ENCODE peak calls at places on chromosomes 5 and 9, in four cellular contexts. N is HCT116, H is psoas muscle, C is heart left ventricle. L is an unnamed sample.
A peak's percentile ranks its signal among the peaks of the same experiment; 100 is the strongest.

GRCh38 chr9:116312221-116312620 is 158.6 kb downstream of the PAPPA start:
- DNase-seq in H (no peak), C (no peak), N (no peak), L (no peak)

GRCh38 chr5:158074992-158075769 is 216.2 kb upstream of the CLINT1 start:
- DNase-seq in H (peak; percentile 66), N (peak; percentile 42), C (peak; percentile 57), L (no peak)

GRCh38 chr9:70917277-70917676 is 204.1 kb downstream of the TRPM3 start:
- DNase-seq in C (no peak), H (no peak), N (no peak), L (no peak)

GRCh38 chr5:176740702-176741565 is 69.4 kb upstream of the UNC5A start:
- DNase-seq in H (no peak), C (no peak), N (no peak), L (peak; percentile 44)

GRCh38 chr5:176542596-176543427 is 5.6 kb upstream of the RNF44 start:
- DNase-seq in H (no peak), N (no peak), C (no peak), L (no peak)

GRCh38 chr5:94524841-94525697 is 93.3 kb downstream of the KIAA0825 start:
- DNase-seq in H (no peak), C (no peak), N (peak; percentile 32), L (no peak)

GRCh38 chr5:43039115-43039467 is 1.0 kb downstream of the ANXA2R start:
- DNase-seq in H (no peak), N (no peak), C (no peak), L (no peak)

GRCh38 chr9:76878933-76879332 is 27.0 kb downstream of the PRUNE2 start:
- DNase-seq in H (no peak), C (no peak), N (no peak), L (no peak)

GRCh38 chr9:130349398-130349797 is 83.8 kb downstream of the HMCN2 start:
- DNase-seq in C (no peak), N (no peak), H (no peak), L (no peak)

GRCh38 chr5:179802207-179802883 is 4.3 kb downstream of the MGAT4B start:
- DNase-seq in N (no peak), C (no peak), H (peak; percentile 69), L (no peak)

GRCh38 chr5:15501057-15501791 is 1.2 kb downstream of the FBXL7 start:
- DNase-seq in H (peak; percentile 51), C (peak; percentile 66), N (no peak), L (peak; percentile 49)

GRCh38 chr9:92963831-92964606 is 16.7 kb downstream of the FGD3 start:
- DNase-seq in C (no peak), N (no peak), H (no peak), L (peak; percentile 70)

GRCh38 chr5:51832934-51833470 is 449.8 kb downstream of the ISL1 start:
- DNase-seq in H (no peak), C (no peak), N (no peak), L (no peak)

GRCh38 chr5:139223481-139223880 is 25.3 kb upstream of the SIL1 start:
- DNase-seq in C (no peak), N (no peak), H (no peak), L (no peak)

GRCh38 chr5:116009806-116010205 is 22.5 kb upstream of the ARL14EPL start:
- DNase-seq in H (no peak), N (no peak), C (no peak), L (no peak)

GRCh38 chr5:62044989-62045388 is 261.0 kb upstream of the KIF2A start:
- DNase-seq in N (no peak), H (no peak), C (no peak), L (no peak)

GRCh38 chr5:52811067-52811749 is 23.5 kb downstream of the ITGA1 start:
- DNase-seq in C (no peak), H (no peak), N (no peak), L (no peak)

GRCh38 chr9:129383415-129384088 is 205.5 kb upstream of the IER5L start:
- DNase-seq in C (peak; percentile 85), N (no peak), H (peak; percentile 93), L (peak; percentile 91)

GRCh38 chr5:1445895-1446601 is 808 bp upstream of the SLC6A3 start:
- DNase-seq in C (no peak), N (no peak), H (no peak), L (peak; percentile 54)

GRCh38 chr5:1444361-1445189 is 665 bp downstream of the SLC6A3 start:
- DNase-seq in C (no peak), H (peak; percentile 46), N (no peak), L (no peak)

GRCh38 chr5:1443991-1444360 is 1.3 kb downstream of the SLC6A3 start:
- DNase-seq in N (no peak), C (no peak), H (no peak), L (no peak)

GRCh38 chr5:1446602-1447343 is 1.5 kb upstream of the SLC6A3 start:
- DNase-seq in C (no peak), H (peak; percentile 20), N (no peak), L (peak; percentile 59)

GRCh38 chr5:1445313-1445894 is at the start of gene SLC6A3:
- DNase-seq in H (peak; percentile 52), C (no peak), N (no peak), L (peak; percentile 65)
- H3K4me3 ChIP-seq in H (peak within 1 kb of the TSS; percentile 28), C (peak within 1 kb of the TSS; percentile 7), N (no peak within 1 kb of the TSS), L (no peak within 1 kb of the TSS)

GRCh38 chr9:134371731-134372130 is 45.5 kb downstream of the RXRA start:
- DNase-seq in H (peak; percentile 95), N (no peak), C (peak; percentile 63), L (peak; percentile 93)

GRCh38 chr9:134374301-134375010 is 48.2 kb downstream of the RXRA start:
- DNase-seq in H (peak; percentile 94), C (no peak), N (no peak), L (peak; percentile 84)

GRCh38 chr9:134373953-134374300 is 47.7 kb downstream of the RXRA start:
- DNase-seq in C (no peak), H (no peak), N (no peak), L (no peak)

GRCh38 chr9:134373269-134373668 is 47.0 kb downstream of the RXRA start:
- DNase-seq in N (no peak), C (no peak), H (no peak), L (no peak)

GRCh38 chr9:134372621-134373267 is 46.5 kb downstream of the RXRA start:
- DNase-seq in C (no peak), N (no peak), H (peak; percentile 79), L (peak; percentile 92)
- H3K4me1 ChIP-seq in C (peaks cover 80% of the 10 kb centered on the region), N (peaks cover 50% of the 10 kb centered on the region), H (peaks cover 92% of the 10 kb centered on the region), L (peaks cover 78% of the 10 kb centered on the region)

DNA sequence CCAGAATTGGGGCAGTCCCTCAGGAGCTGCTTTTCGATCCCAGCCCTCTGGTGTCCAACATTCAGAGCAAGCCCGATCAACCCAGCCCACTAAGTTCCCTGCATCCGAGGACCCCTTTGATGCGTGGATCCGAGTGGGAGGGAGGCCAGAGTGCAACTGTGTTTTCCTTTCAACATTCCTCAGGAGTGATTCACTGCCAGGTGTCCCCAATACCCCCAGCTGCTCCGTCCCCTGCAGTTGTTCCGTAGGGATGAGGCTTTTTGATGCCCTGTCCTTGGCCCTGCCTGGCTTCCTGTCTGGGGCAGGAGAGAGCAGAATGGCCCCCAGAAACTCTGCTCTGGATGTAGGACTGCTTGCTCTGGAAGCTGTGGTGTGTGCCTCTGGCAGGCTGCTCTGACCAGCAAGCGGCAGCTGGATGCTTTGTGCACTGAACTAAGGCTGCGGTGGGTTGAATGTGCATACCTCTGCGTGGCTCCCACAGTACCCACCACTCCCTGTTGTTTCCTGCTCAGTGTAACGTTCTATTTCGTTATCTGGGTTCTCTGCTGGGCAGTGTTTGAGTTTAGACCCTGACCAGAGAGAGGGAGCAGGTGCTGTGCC is 117.5 kb downstream of the BOD1 start:
- DNase-seq in C (no peak), H (peak; percentile 58), N (no peak), L (no peak)
- H3K27ac ChIP-seq in C (peak overlapping the region; percentile 42), H (peak overlapping the region; percentile 87), N (no peak overlapping the region), L (no peak overlapping the region)

GRCh38 chr5:38556115-38556598 is 289 bp downstream of the LIFR start:
- DNase-seq in C (no peak), H (peak; percentile 68), N (no peak), L (no peak)
- H3K4me3 ChIP-seq in C (peak overlapping the region; percentile 83), H (peak overlapping the region; percentile 93), N (peak overlapping the region; percentile 60), L (peak overlapping the region; percentile 70)

GRCh38 chr9:74369844-74370243 is 127.3 kb upstream of the RORB start:
- DNase-seq in H (no peak), N (no peak), C (no peak), L (no peak)
- H3K4me1 ChIP-seq in H (no peaks in the 10 kb centered on the region), N (no peaks in the 10 kb centered on the region), C (no peaks in the 10 kb centered on the region), L (no peaks in the 10 kb centered on the region)

GRCh38 chr9:111965566-111966019 is 69.0 kb downstream of the UGCG start:
- DNase-seq in H (no peak), C (no peak), N (peak; percentile 83), L (no peak)
- H3K27ac ChIP-seq in H (no peak overlapping the region), C (no peak overlapping the region), N (peak overlapping the region; percentile 49), L (no peak overlapping the region)

GRCh38 chr9:108041551-108041950 is 552.0 kb upstream of the KLF4 start:
- DNase-seq in H (no peak), C (no peak), N (no peak), L (no peak)
- H3K4me3 ChIP-seq in H (no peak overlapping the region), C (no peak overlapping the region), N (no peak overlapping the region), L (no peak overlapping the region)

GRCh38 chr9:110156902-110157301 is 51.1 kb downstream of the C9orf152 start:
- DNase-seq in H (no peak), N (no peak), C (no peak), L (no peak)
- H3K4me1 ChIP-seq in H (peaks cover 10% of the 10 kb centered on the region), N (peaks cover 9% of the 10 kb centered on the region), C (peaks cover 83% of the 10 kb centered on the region), L (peaks cover 39% of the 10 kb centered on the region)

L was measured in upper lobe of right lung.